ENCODE peak calls at places on chromosomes 11 and 22, in six cellular contexts. J is AG09309; D is CD4-positive, CD25-positive, alpha-beta regulatory T cell; X is MM.1S; N is NCI-H2171; B is HFF-Myc. R is an unnamed sample.
A peak's percentile ranks its signal among the peaks of the same experiment; 100 is the strongest.

GRCh38 chr22:35835998-35836691 is 118.5 kb downstream of the APOL5 start:
- DNase-seq in J (peak; percentile 83), X (no peak), D (no peak), N (peak; percentile 15), B (peak; percentile 93), R (peak; percentile 41)

GRCh38 chr22:30602049-30602448 is 4.9 kb upstream of the TCN2 start:
- DNase-seq in D (peak; percentile 26), B (no peak), J (no peak), N (no peak), X (peak; percentile 63), R (no peak)

GRCh38 chr22:46373166-46373565 is 37.7 kb downstream of the TRMU start:
- DNase-seq in J (no peak), N (no peak), D (no peak), X (no peak), B (no peak), R (no peak)

GRCh38 chr11:76008474-76008873 is 193.5 kb downstream of the UVRAG start:
- DNase-seq in N (no peak), B (no peak), D (no peak), X (no peak), J (no peak), R (no peak)

GRCh38 chr11:12888525-12889158 is 120.5 kb upstream of the RASSF10 start:
- DNase-seq in D (peak; percentile 44), B (peak; percentile 73), X (peak; percentile 65), N (no peak), J (peak; percentile 72), R (peak; percentile 74)

GRCh38 chr11:33452806-33453205 is 195.6 kb downstream of the HIPK3 start:
- DNase-seq in X (no peak), J (peak; percentile 67), B (peak; percentile 73), N (no peak), D (no peak), R (peak; percentile 29)

GRCh38 chr11:25838918-25839611 is 492.9 kb upstream of the ANO3 start:
- DNase-seq in B (no peak), N (no peak), D (no peak), J (no peak), X (no peak), R (peak; percentile 2)

GRCh38 chr11:36155770-36156485 is 133.3 kb downstream of the COMMD9 start:
- DNase-seq in D (no peak), N (no peak), B (no peak), J (no peak), X (no peak), R (no peak)

GRCh38 chr11:86150826-86151187 is 81.9 kb upstream of the PICALM start:
- DNase-seq in B (peak; percentile 53), N (no peak), D (no peak), X (no peak), J (no peak), R (no peak)

GRCh38 chr22:46612904-46613605 is 7.1 kb upstream of the GRAMD4 start:
- DNase-seq in B (no peak), N (no peak), X (no peak), D (peak; percentile 20), J (no peak), R (no peak)

GRCh38 chr22:50246242-50247175 is 1.7 kb upstream of the TUBGCP6 start:
- DNase-seq in X (no peak), N (no peak), D (no peak), J (no peak), B (no peak), R (no peak)

GRCh38 chr11:69480547-69481392 is 693 bp upstream of the LINC01488 start:
- DNase-seq in J (no peak), D (no peak), B (no peak), N (no peak), X (no peak), R (no peak)

GRCh38 chr11:35288817-35289541 is 130.4 kb downstream of the SLC1A2 start:
- DNase-seq in N (no peak), D (no peak), X (peak; percentile 35), B (peak; percentile 71), J (peak; percentile 40), R (peak; percentile 48)

GRCh38 chr22:45842141-45842831 is 134.7 kb downstream of the WNT7B start:
- DNase-seq in X (no peak), J (peak; percentile 40), N (no peak), D (no peak), B (no peak), R (no peak)

GRCh38 chr11:8038393-8038792 is 42.6 kb upstream of the TUB start:
- DNase-seq in D (no peak), B (no peak), N (no peak), J (no peak), X (no peak), R (no peak)

GRCh38 chr11:569273-569885 is 6.9 kb upstream of the PHRF1 start:
- DNase-seq in X (peak; percentile 2), N (no peak), D (no peak), J (no peak), B (no peak), R (no peak)

GRCh38 chr11:12675951-12676711 is 1.9 kb downstream of the TEAD1 start:
- DNase-seq in J (no peak), N (no peak), D (no peak), B (no peak), X (peak; percentile 27), R (no peak)

GRCh38 chr22:50190182-50190951 is 4.7 kb downstream of the TRABD start:
- DNase-seq in X (peak; percentile 83), J (no peak), D (peak; percentile 81), N (peak; percentile 46), B (no peak), R (no peak)

GRCh38 chr22:40326905-40327735 is 19.2 kb upstream of the ADSL start:
- DNase-seq in B (no peak), X (no peak), J (no peak), D (no peak), N (no peak), R (no peak)

GRCh38 chr11:62707277-62707771 is at the start of the genes BSCL2 and GNG3:
- DNase-seq in X (no peak), N (no peak), D (no peak), J (no peak), B (no peak), R (no peak)

GRCh38 chr11:64507832-64508375 is 83.1 kb upstream of the SLC22A12 start:
- DNase-seq in D (no peak), J (no peak), X (no peak), N (no peak), B (no peak), R (no peak)

GRCh38 chr11:120068114-120068573 is 69.8 kb downstream of the TRIM29 start:
- DNase-seq in N (no peak), D (no peak), X (no peak), J (no peak), B (peak; percentile 24), R (peak; percentile 70)

GRCh38 chr11:3155691-3156258 is 9.3 kb downstream of the OSBPL5 start:
- DNase-seq in N (no peak), X (no peak), J (no peak), D (no peak), B (peak; percentile 79), R (no peak)

GRCh38 chr22:36687516-36687915 is 16.0 kb downstream of the CACNG2 start:
- DNase-seq in D (no peak), J (no peak), B (no peak), X (no peak), N (no peak), R (no peak)

GRCh38 chr11:79430280-79430679 is 10.6 kb downstream of the TENM4 start:
- DNase-seq in J (no peak), N (no peak), D (no peak), B (no peak), X (no peak), R (no peak)

GRCh38 chr11:69238562-69239319 is 55.2 kb upstream of the MYEOV start:
- DNase-seq in B (no peak), J (no peak), X (no peak), D (no peak), N (no peak), R (no peak)

GRCh38 chr11:6734616-6735015 is 37.2 kb downstream of the OR2AG2 start:
- DNase-seq in B (no peak), D (no peak), X (no peak), N (no peak), J (no peak), R (no peak)